ENCODE peak calls at places on chromosome 9, in nine cellular contexts. D, B, V, J, E, H, K, C and R are unnamed samples.

GRCh38 chr9:76365028-76365427 is 29.2 kb downstream of the RFK start:
- DNase-seq in J (no peak), K (no peak), C (no peak), D (peak; percentile 56), E (no peak), V (no peak), H (peak; percentile 62), B (no peak), R (no peak)

GRCh38 chr9:6605202-6605601 is 40.3 kb downstream of the GLDC start:
- DNase-seq in B (no peak), D (no peak), K (peak; percentile 46), J (no peak), E (no peak), C (peak; percentile 56), V (no peak), H (no peak), R (peak; percentile 79)

GRCh38 chr9:87011551-87011950 is 64.2 kb upstream of the GAS1 start:
- DNase-seq in H (no peak), J (no peak), B (no peak), E (no peak), D (no peak), C (no peak), K (no peak), V (no peak), R (no peak)

GRCh38 chr9:68870049-68870448 is 143.9 kb downstream of the PRKACG start:
- DNase-seq in V (no peak), D (no peak), K (no peak), H (no peak), E (no peak), C (no peak), B (no peak), J (no peak), R (no peak)

GRCh38 chr9:82890401-82890800 is 172.5 kb downstream of the RASEF start:
- DNase-seq in E (no peak), H (no peak), C (no peak), V (no peak), J (no peak), B (no peak), K (no peak), D (no peak), R (no peak)

GRCh38 chr9:83034587-83034986 is 28.4 kb downstream of the RASEF start:
- DNase-seq in V (no peak), E (no peak), K (no peak), C (no peak), D (peak; percentile 23), H (peak; percentile 16), B (no peak), J (no peak), R (no peak)

GRCh38 chr9:124551472-124552339 is 44.5 kb upstream of the NR5A1 start:
- DNase-seq in J (peak; percentile 66), E (peak; percentile 16), V (peak; percentile 56), D (peak; percentile 79), H (peak; percentile 66), K (no peak), C (no peak), B (peak; percentile 34), R (peak; percentile 16)

GRCh38 chr9:72383978-72384709 is 19.1 kb upstream of the ZFAND5 start:
- DNase-seq in V (no peak), E (no peak), C (no peak), H (peak; percentile 22), D (peak; percentile 92), B (peak; percentile 66), K (no peak), J (no peak), R (no peak)

GRCh38 chr9:109014267-109015025 is 1.1 kb upstream of the CTNNAL1 start:
- DNase-seq in V (no peak), J (peak; percentile 22), H (peak; percentile 17), K (no peak), E (no peak), B (no peak), C (no peak), D (peak; percentile 73), R (no peak)

GRCh38 chr9:89372230-89372816 is 54.0 kb downstream of the SECISBP2 start:
- DNase-seq in B (no peak), J (no peak), E (no peak), V (no peak), D (no peak), K (peak; percentile 82), C (peak; percentile 40), H (peak; percentile 29), R (no peak)

GRCh38 chr9:6645153-6646027 is at the start of gene GLDC:
- DNase-seq in C (peak; percentile 85), D (no peak), J (peak; percentile 55), V (peak; percentile 95), H (peak; percentile 91), K (peak; percentile 52), E (peak; percentile 27), B (no peak), R (peak; percentile 50)

GRCh38 chr9:101093620-101094019 is 65.1 kb downstream of the PLPPR1 start:
- DNase-seq in E (no peak), H (peak; percentile 22), B (no peak), K (no peak), C (no peak), V (no peak), J (no peak), D (peak; percentile 38), R (no peak)

GRCh38 chr9:78972303-78973002 is 599.3 kb upstream of the TLE4 start:
- DNase-seq in K (no peak), V (no peak), B (no peak), E (no peak), D (no peak), C (no peak), J (no peak), H (no peak), R (no peak)

GRCh38 chr9:137312852-137313325 is 10.8 kb upstream of the NRARP start:
- DNase-seq in V (peak; percentile 41), H (peak; percentile 20), B (no peak), C (no peak), K (peak; percentile 38), E (peak; percentile 12), D (no peak), J (no peak), R (no peak)

GRCh38 chr9:73091909-73092308 is 59.8 kb upstream of the ANXA1 start:
- DNase-seq in V (no peak), J (no peak), C (no peak), B (no peak), K (no peak), E (no peak), H (no peak), D (no peak), R (no peak)

GRCh38 chr9:21558627-21559401 is 76.7 kb upstream of the IFNE start:
- DNase-seq in H (peak; percentile 79), E (no peak), V (no peak), J (no peak), C (no peak), K (no peak), D (peak; percentile 70), B (no peak), R (no peak)

GRCh38 chr9:136847065-136847826 is 2.0 kb upstream of the PHPT1 start:
- DNase-seq in H (peak; percentile 85), E (peak; percentile 82), C (no peak), V (no peak), K (no peak), J (peak; percentile 86), D (peak; percentile 66), B (no peak), R (no peak)

GRCh38 chr9:35619800-35620158 is 1.6 kb upstream of the CD72 start:
- DNase-seq in H (no peak), B (no peak), C (peak; percentile 66), J (no peak), K (no peak), D (no peak), E (no peak), V (no peak), R (peak; percentile 80)

GRCh38 chr9:133707761-133708122 is 30.4 kb downstream of the SARDH start:
- DNase-seq in D (no peak), H (no peak), J (no peak), K (no peak), V (no peak), C (no peak), B (no peak), E (no peak), R (no peak)

GRCh38 chr9:96620155-96620514 is 492 bp upstream of the CDC14B start:
- DNase-seq in C (no peak), K (no peak), V (no peak), J (no peak), E (no peak), H (no peak), D (no peak), B (no peak), R (no peak)
- H3K4me3 ChIP-seq in C (no peak overlapping the region), K (no peak overlapping the region), V (peak overlapping the region; percentile 53), J (no peak overlapping the region), E (peak overlapping the region; percentile 87), H (peak overlapping the region; percentile 98), D (peak overlapping the region; percentile 81), B (peak overlapping the region; percentile 63), R (no peak overlapping the region)

GRCh38 chr9:127122176-127123151 is at the start of gene ANGPTL2:
- DNase-seq in H (no peak), V (peak; percentile 65), C (peak; percentile 40), E (peak; percentile 92), J (peak; percentile 58), D (peak; percentile 95), K (no peak), B (peak; percentile 94), R (no peak)
- H3K4me3 ChIP-seq in H (no peak within 1 kb of the TSS), V (peak within 1 kb of the TSS; percentile 28), C (no peak within 1 kb of the TSS), E (peak within 1 kb of the TSS; percentile 75), J (peak within 1 kb of the TSS; percentile 11), D (peak within 1 kb of the TSS; percentile 76), K (no peak within 1 kb of the TSS), B (peak within 1 kb of the TSS; percentile 94), R (no peak within 1 kb of the TSS)

GRCh38 chr9:4670591-4670990 is 4.3 kb upstream of the SPATA6L start:
- DNase-seq in C (no peak), D (no peak), J (no peak), H (no peak), E (no peak), B (no peak), V (no peak), K (no peak), R (no peak)
- H3K4me3 ChIP-seq in C (no peak overlapping the region), D (no peak overlapping the region), J (no peak overlapping the region), H (no peak overlapping the region), E (no peak overlapping the region), B (no peak overlapping the region), V (no peak overlapping the region), K (no peak overlapping the region), R (no peak overlapping the region)

GRCh38 chr9:77944556-77945261 is 86.9 kb downstream of the GNAQ start:
- DNase-seq in V (no peak), H (peak; percentile 13), B (no peak), D (no peak), E (no peak), J (peak; percentile 61), C (no peak), K (no peak), R (no peak)

GRCh38 chr9:77951369-77951768 is 80.2 kb downstream of the GNAQ start:
- DNase-seq in V (no peak), J (no peak), K (no peak), B (no peak), D (no peak), H (no peak), E (no peak), C (no peak), R (no peak)

GRCh38 chr9:77946969-77947368 is 84.6 kb downstream of the GNAQ start:
- DNase-seq in V (no peak), K (no peak), D (no peak), H (no peak), C (no peak), B (no peak), E (no peak), J (peak; percentile 68), R (no peak)

GRCh38 chr9:77943053-77943452 is 88.6 kb downstream of the GNAQ start:
- DNase-seq in C (no peak), H (no peak), J (no peak), K (no peak), D (peak; percentile 32), V (no peak), E (no peak), B (no peak), R (no peak)

GRCh38 chr9:77945798-77946197 is 85.8 kb downstream of the GNAQ start:
- DNase-seq in K (no peak), C (no peak), V (no peak), J (no peak), E (no peak), H (no peak), D (peak; percentile 20), B (no peak), R (no peak)
- H3K4me3 ChIP-seq in K (no peak overlapping the region), C (no peak overlapping the region), V (no peak overlapping the region), J (no peak overlapping the region), E (no peak overlapping the region), H (no peak overlapping the region), D (no peak overlapping the region), B (no peak overlapping the region), R (no peak overlapping the region)